ENCODE peak calls at places on chromosomes 2 and 18, in seven cellular contexts. One of them, this sample, is unnamed.

GRCh38 chr2:25280066-25280687 is 61.5 kb downstream of the DNMT3A start:
- DNase-seq in H9: no peak
- DNase-seq in mesendoderm: no peak
- DNase-seq in neuronal stem cell: no peak
- DNase-seq in trophoblast cell: no peak
- DNase-seq in mesenchymal stem cell: no peak
- DNase-seq in H1: no peak
- DNase-seq in this sample: no peak

GRCh38 chr2:106789185-106789584 is 96.8 kb downstream of the ST6GAL2 start:
- DNase-seq in H9: no peak
- DNase-seq in mesendoderm: peak; percentile 42
- DNase-seq in neuronal stem cell: no peak
- DNase-seq in trophoblast cell: no peak
- DNase-seq in mesenchymal stem cell: no peak
- DNase-seq in H1: no peak
- DNase-seq in this sample: no peak

GRCh38 chr2:234306426-234307173 is 190.3 kb downstream of the ARL4C start:
- DNase-seq in H9: no peak
- DNase-seq in mesendoderm: no peak
- DNase-seq in neuronal stem cell: no peak
- DNase-seq in trophoblast cell: no peak
- DNase-seq in mesenchymal stem cell: no peak
- DNase-seq in H1: no peak
- DNase-seq in this sample: no peak

GRCh38 chr2:45649855-45650806 is 1.3 kb upstream of the PRKCE start:
- DNase-seq in H9: peak; percentile 61
- DNase-seq in mesendoderm: peak; percentile 58
- DNase-seq in neuronal stem cell: peak; percentile 52
- DNase-seq in trophoblast cell: peak; percentile 64
- DNase-seq in mesenchymal stem cell: peak; percentile 76
- DNase-seq in H1: no peak
- DNase-seq in this sample: peak; percentile 33

GRCh38 chr2:11242545-11243174 is 87.4 kb downstream of the SLC66A3 start:
- DNase-seq in H9: no peak
- DNase-seq in mesendoderm: no peak
- DNase-seq in neuronal stem cell: no peak
- DNase-seq in trophoblast cell: no peak
- DNase-seq in mesenchymal stem cell: no peak
- DNase-seq in H1: no peak
- DNase-seq in this sample: no peak

GRCh38 chr18:43919565-43919964 is 642.3 kb upstream of the SYT4 start:
- DNase-seq in H9: no peak
- DNase-seq in mesendoderm: no peak
- DNase-seq in neuronal stem cell: no peak
- DNase-seq in trophoblast cell: no peak
- DNase-seq in mesenchymal stem cell: no peak
- DNase-seq in H1: no peak
- DNase-seq in this sample: no peak

GRCh38 chr2:214853906-214854305 is 44.4 kb upstream of the BARD1 start:
- DNase-seq in H9: no peak
- DNase-seq in mesendoderm: no peak
- DNase-seq in neuronal stem cell: no peak
- DNase-seq in trophoblast cell: no peak
- DNase-seq in mesenchymal stem cell: no peak
- DNase-seq in H1: no peak
- DNase-seq in this sample: no peak

GRCh38 chr2:36408198-36408703 is 52.7 kb downstream of the CRIM1 start:
- DNase-seq in H9: peak; percentile 61
- DNase-seq in mesendoderm: peak; percentile 77
- DNase-seq in neuronal stem cell: peak; percentile 39
- DNase-seq in trophoblast cell: no peak
- DNase-seq in mesenchymal stem cell: peak; percentile 87
- DNase-seq in H1: peak; percentile 17
- DNase-seq in this sample: peak; percentile 85

GRCh38 chr2:33216508-33217182 is 259.8 kb upstream of the RASGRP3 start:
- DNase-seq in H9: no peak
- DNase-seq in mesendoderm: no peak
- DNase-seq in neuronal stem cell: no peak
- DNase-seq in trophoblast cell: no peak
- DNase-seq in mesenchymal stem cell: no peak
- DNase-seq in H1: no peak
- DNase-seq in this sample: peak; percentile 51

GRCh38 chr2:70946832-70947442 is 11.2 kb downstream of the ATP6V1B1 start:
- DNase-seq in H9: peak; percentile 68
- DNase-seq in mesendoderm: peak; percentile 78
- DNase-seq in neuronal stem cell: peak; percentile 72
- DNase-seq in trophoblast cell: peak; percentile 43
- DNase-seq in mesenchymal stem cell: peak; percentile 67
- DNase-seq in H1: no peak
- DNase-seq in this sample: peak; percentile 60

GRCh38 chr2:160429248-160430000 is 64.2 kb downstream of the RBMS1 start:
- DNase-seq in H9: no peak
- DNase-seq in mesendoderm: peak; percentile 61
- DNase-seq in neuronal stem cell: no peak
- DNase-seq in trophoblast cell: no peak
- DNase-seq in mesenchymal stem cell: peak; percentile 71
- DNase-seq in H1: no peak
- DNase-seq in this sample: peak; percentile 75

GRCh38 chr18:47373465-47373864 is 122.0 kb upstream of the SKOR2 start:
- DNase-seq in H9: no peak
- DNase-seq in mesendoderm: no peak
- DNase-seq in neuronal stem cell: no peak
- DNase-seq in trophoblast cell: no peak
- DNase-seq in mesenchymal stem cell: no peak
- DNase-seq in H1: no peak
- DNase-seq in this sample: no peak

GRCh38 chr2:197274349-197274748 is 36.2 kb downstream of the ANKRD44 start:
- DNase-seq in H9: no peak
- DNase-seq in mesendoderm: no peak
- DNase-seq in neuronal stem cell: no peak
- DNase-seq in trophoblast cell: no peak
- DNase-seq in mesenchymal stem cell: no peak
- DNase-seq in H1: no peak
- DNase-seq in this sample: no peak

GRCh38 chr2:150778828-150779227 is 291.4 kb upstream of the RND3 start:
- DNase-seq in H9: no peak
- DNase-seq in mesendoderm: no peak
- DNase-seq in neuronal stem cell: no peak
- DNase-seq in trophoblast cell: no peak
- DNase-seq in mesenchymal stem cell: peak; percentile 7
- DNase-seq in H1: no peak
- DNase-seq in this sample: no peak

GRCh38 chr2:160736629-160737028 is 243.0 kb upstream of the RBMS1 start:
- DNase-seq in H9: no peak
- DNase-seq in mesendoderm: peak; percentile 56
- DNase-seq in neuronal stem cell: no peak
- DNase-seq in trophoblast cell: no peak
- DNase-seq in mesenchymal stem cell: peak; percentile 47
- DNase-seq in H1: no peak
- DNase-seq in this sample: peak; percentile 66

GRCh38 chr2:64604929-64605550 is 48.7 kb downstream of the SERTAD2 start:
- DNase-seq in H9: no peak
- DNase-seq in mesendoderm: no peak
- DNase-seq in neuronal stem cell: no peak
- DNase-seq in trophoblast cell: no peak
- DNase-seq in mesenchymal stem cell: no peak
- DNase-seq in H1: no peak
- DNase-seq in this sample: peak; percentile 29

GRCh38 chr2:172613035-172613434 is 57.1 kb downstream of the PDK1 start:
- DNase-seq in H9: peak; percentile 52
- DNase-seq in mesendoderm: peak; percentile 59
- DNase-seq in neuronal stem cell: no peak
- DNase-seq in trophoblast cell: peak; percentile 59
- DNase-seq in mesenchymal stem cell: peak; percentile 28
- DNase-seq in H1: no peak
- DNase-seq in this sample: peak; percentile 48

GRCh38 chr18:47929681-47930085 is 776 bp downstream of the SMAD2 start:
- DNase-seq in H9: no peak
- DNase-seq in mesendoderm: no peak
- DNase-seq in neuronal stem cell: no peak
- DNase-seq in trophoblast cell: peak; percentile 55
- DNase-seq in mesenchymal stem cell: peak; percentile 82
- DNase-seq in H1: no peak
- DNase-seq in this sample: peak; percentile 45

GRCh38 chr2:109595644-109596043 is 18.1 kb downstream of the SEPTIN10 start:
- DNase-seq in H9: no peak
- DNase-seq in mesendoderm: no peak
- DNase-seq in neuronal stem cell: no peak
- DNase-seq in trophoblast cell: peak; percentile 70
- DNase-seq in mesenchymal stem cell: no peak
- DNase-seq in H1: no peak
- DNase-seq in this sample: no peak

GRCh38 chr2:239502430-239503221 is 101.8 kb upstream of the HDAC4 start:
- DNase-seq in H9: no peak
- DNase-seq in mesendoderm: no peak
- DNase-seq in neuronal stem cell: no peak
- DNase-seq in trophoblast cell: no peak
- DNase-seq in mesenchymal stem cell: no peak
- DNase-seq in H1: no peak
- DNase-seq in this sample: no peak
- H2BK5ac ChIP-seq in H9: no peak overlapping the region
- H2BK5ac ChIP-seq in mesendoderm: no peak overlapping the region
- H2BK5ac ChIP-seq in neuronal stem cell: no peak overlapping the region
- H2BK5ac ChIP-seq in trophoblast cell: no peak overlapping the region
- H2BK5ac ChIP-seq in mesenchymal stem cell: no peak overlapping the region
- H2BK5ac ChIP-seq in H1: no peak overlapping the region
- H2BK5ac ChIP-seq in this sample: no peak overlapping the region

GRCh38 chr18:59500765-59501164 is 141.7 kb upstream of the LMAN1 start:
- DNase-seq in H9: no peak
- DNase-seq in mesendoderm: no peak
- DNase-seq in neuronal stem cell: no peak
- DNase-seq in trophoblast cell: no peak
- DNase-seq in mesenchymal stem cell: no peak
- DNase-seq in H1: no peak
- DNase-seq in this sample: peak; percentile 46

GRCh38 chr18:59502899-59503245 is 143.8 kb upstream of the LMAN1 start:
- DNase-seq in H9: no peak
- DNase-seq in mesendoderm: peak; percentile 70
- DNase-seq in neuronal stem cell: no peak
- DNase-seq in trophoblast cell: no peak
- DNase-seq in mesenchymal stem cell: no peak
- DNase-seq in H1: no peak
- DNase-seq in this sample: no peak

GRCh38 chr18:59501876-59502221 is 142.8 kb upstream of the LMAN1 start:
- DNase-seq in H9: no peak
- DNase-seq in mesendoderm: peak; percentile 27
- DNase-seq in neuronal stem cell: no peak
- DNase-seq in trophoblast cell: no peak
- DNase-seq in mesenchymal stem cell: no peak
- DNase-seq in H1: no peak
- DNase-seq in this sample: no peak

GRCh38 chr18:59505311-59505710 is 146.2 kb upstream of the LMAN1 start:
- DNase-seq in H9: no peak
- DNase-seq in mesendoderm: no peak
- DNase-seq in neuronal stem cell: no peak
- DNase-seq in trophoblast cell: no peak
- DNase-seq in mesenchymal stem cell: no peak
- DNase-seq in H1: no peak
- DNase-seq in this sample: peak; percentile 44

DNA sequence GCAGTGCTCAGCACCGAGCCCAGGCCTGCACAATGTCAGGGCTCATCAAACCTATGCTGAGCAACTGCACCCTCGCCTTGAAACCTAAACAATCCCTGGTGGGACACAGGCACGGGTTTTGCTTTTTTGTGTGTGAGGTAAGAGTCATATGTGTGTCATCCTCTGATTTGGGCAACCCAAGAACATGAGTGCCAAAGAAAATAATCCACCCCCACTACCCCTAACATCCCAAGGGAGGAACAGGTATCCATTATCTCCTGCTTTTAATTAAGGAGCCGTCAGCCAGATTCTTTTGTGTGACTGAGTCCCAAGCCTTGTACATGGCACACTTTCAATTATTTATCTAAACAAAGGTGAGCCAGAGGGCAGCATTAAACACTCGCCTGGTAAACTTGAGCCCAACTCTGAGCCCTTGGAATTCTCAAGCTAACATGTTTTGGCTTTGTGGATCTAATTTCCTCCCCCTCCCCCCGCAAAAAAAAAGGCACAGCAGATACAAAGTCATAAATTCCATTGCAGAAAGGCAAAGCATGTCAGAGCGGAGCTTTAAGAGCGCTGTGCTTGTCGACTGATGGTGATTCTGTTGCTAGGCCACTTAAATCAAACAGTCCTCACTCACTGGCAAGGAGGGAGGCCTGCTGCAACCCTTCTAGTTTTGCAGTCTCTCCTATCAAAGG is 143.3 kb upstream of the LMAN1 start:
- DNase-seq in H9: no peak
- DNase-seq in mesendoderm: no peak
- DNase-seq in neuronal stem cell: no peak
- DNase-seq in trophoblast cell: no peak
- DNase-seq in mesenchymal stem cell: peak; percentile 72
- DNase-seq in H1: no peak
- DNase-seq in this sample: peak; percentile 94
- H2BK5ac ChIP-seq in H9: no peak overlapping the region
- H2BK5ac ChIP-seq in mesendoderm: no peak overlapping the region
- H2BK5ac ChIP-seq in neuronal stem cell: no peak overlapping the region
- H2BK5ac ChIP-seq in trophoblast cell: no peak overlapping the region
- H2BK5ac ChIP-seq in mesenchymal stem cell: no peak overlapping the region
- H2BK5ac ChIP-seq in H1: no peak overlapping the region
- H2BK5ac ChIP-seq in this sample: peak overlapping the region; percentile 35

GRCh38 chr2:8119782-8120551 is 561.9 kb upstream of the ID2 start:
- DNase-seq in H9: no peak
- DNase-seq in mesendoderm: peak; percentile 34
- DNase-seq in neuronal stem cell: peak; percentile 21
- DNase-seq in trophoblast cell: peak; percentile 55
- DNase-seq in mesenchymal stem cell: peak; percentile 40
- DNase-seq in H1: no peak
- DNase-seq in this sample: peak; percentile 73
- H2BK5ac ChIP-seq in H9: no peak overlapping the region
- H2BK5ac ChIP-seq in mesendoderm: no peak overlapping the region
- H2BK5ac ChIP-seq in neuronal stem cell: no peak overlapping the region
- H2BK5ac ChIP-seq in trophoblast cell: no peak overlapping the region
- H2BK5ac ChIP-seq in mesenchymal stem cell: no peak overlapping the region
- H2BK5ac ChIP-seq in H1: no peak overlapping the region
- H2BK5ac ChIP-seq in this sample: no peak overlapping the region

GRCh38 chr2:105489168-105489878 is 90.5 kb upstream of the FHL2 start:
- DNase-seq in H9: no peak
- DNase-seq in mesendoderm: peak; percentile 62
- DNase-seq in neuronal stem cell: no peak
- DNase-seq in trophoblast cell: no peak
- DNase-seq in mesenchymal stem cell: no peak
- DNase-seq in H1: no peak
- DNase-seq in this sample: no peak

GRCh38 chr2:105488198-105488757 is 89.4 kb upstream of the FHL2 start:
- DNase-seq in H9: no peak
- DNase-seq in mesendoderm: no peak
- DNase-seq in neuronal stem cell: no peak
- DNase-seq in trophoblast cell: no peak
- DNase-seq in mesenchymal stem cell: no peak
- DNase-seq in H1: no peak
- DNase-seq in this sample: no peak

GRCh38 chr2:105490204-105490603 is 91.4 kb upstream of the FHL2 start:
- DNase-seq in H9: no peak
- DNase-seq in mesendoderm: no peak
- DNase-seq in neuronal stem cell: no peak
- DNase-seq in trophoblast cell: no peak
- DNase-seq in mesenchymal stem cell: no peak
- DNase-seq in H1: no peak
- DNase-seq in this sample: no peak

GRCh38 chr2:105487142-105488069 is 88.6 kb upstream of the FHL2 start:
- DNase-seq in H9: no peak
- DNase-seq in mesendoderm: no peak
- DNase-seq in neuronal stem cell: no peak
- DNase-seq in trophoblast cell: no peak
- DNase-seq in mesenchymal stem cell: peak; percentile 90
- DNase-seq in H1: no peak
- DNase-seq in this sample: peak; percentile 92

GRCh38 chr2:105486762-105487141 is 87.9 kb upstream of the FHL2 start:
- DNase-seq in H9: no peak
- DNase-seq in mesendoderm: no peak
- DNase-seq in neuronal stem cell: no peak
- DNase-seq in trophoblast cell: no peak
- DNase-seq in mesenchymal stem cell: no peak
- DNase-seq in H1: no peak
- DNase-seq in this sample: no peak
- H2BK5ac ChIP-seq in H9: no peak overlapping the region
- H2BK5ac ChIP-seq in mesendoderm: no peak overlapping the region
- H2BK5ac ChIP-seq in neuronal stem cell: no peak overlapping the region
- H2BK5ac ChIP-seq in trophoblast cell: no peak overlapping the region
- H2BK5ac ChIP-seq in mesenchymal stem cell: peak overlapping the region; percentile 22
- H2BK5ac ChIP-seq in H1: no peak overlapping the region
- H2BK5ac ChIP-seq in this sample: peak overlapping the region; percentile 43